ENCODE peak calls at places on chromosome 3, in eight cellular contexts. One of them, this sample, is unnamed.

GRCh38 chr3:83224101-83224868 is 1462.8 kb upstream of the GBE1 start:
- DNase-seq in neural crest cell: no peak
- DNase-seq in astrocyte: peak
- DNase-seq in T-helper 1 cell: no peak
- DNase-seq in progenitor cell of endocrine pancreas: no peak
- DNase-seq in cerebellum: no peak
- DNase-seq in fibroblast of lung: peak
- DNase-seq in pons: no peak
- DNase-seq in this sample: no peak

GRCh38 chr3:186165331-186165730 is 56.4 kb upstream of the ETV5 start:
- DNase-seq in neural crest cell: no peak
- DNase-seq in astrocyte: peak
- DNase-seq in T-helper 1 cell: no peak
- DNase-seq in progenitor cell of endocrine pancreas: no peak
- DNase-seq in cerebellum: peak
- DNase-seq in fibroblast of lung: peak
- DNase-seq in pons: peak
- DNase-seq in this sample: no peak

GRCh38 chr3:72738752-72739520 is 109.3 kb downstream of the SHQ1 start:
- DNase-seq in neural crest cell: peak
- DNase-seq in astrocyte: no peak
- DNase-seq in T-helper 1 cell: peak
- DNase-seq in progenitor cell of endocrine pancreas: peak
- DNase-seq in cerebellum: peak
- DNase-seq in fibroblast of lung: peak
- DNase-seq in pons: no peak
- DNase-seq in this sample: no peak

GRCh38 chr3:69439683-69440270 is 53.9 kb upstream of the FRMD4B start:
- DNase-seq in neural crest cell: no peak
- DNase-seq in astrocyte: no peak
- DNase-seq in T-helper 1 cell: no peak
- DNase-seq in progenitor cell of endocrine pancreas: no peak
- DNase-seq in cerebellum: no peak
- DNase-seq in fibroblast of lung: peak
- DNase-seq in pons: peak
- DNase-seq in this sample: no peak

GRCh38 chr3:54596087-54596486 is 331.8 kb downstream of the LRTM1 start:
- DNase-seq in neural crest cell: no peak
- DNase-seq in astrocyte: no peak
- DNase-seq in T-helper 1 cell: no peak
- DNase-seq in progenitor cell of endocrine pancreas: no peak
- DNase-seq in cerebellum: no peak
- DNase-seq in fibroblast of lung: no peak
- DNase-seq in pons: no peak
- DNase-seq in this sample: no peak

GRCh38 chr3:104316118-104316517 is 1050.6 kb upstream of the ALCAM start:
- DNase-seq in neural crest cell: no peak
- DNase-seq in astrocyte: no peak
- DNase-seq in T-helper 1 cell: no peak
- DNase-seq in progenitor cell of endocrine pancreas: no peak
- DNase-seq in cerebellum: no peak
- DNase-seq in fibroblast of lung: peak
- DNase-seq in pons: no peak
- DNase-seq in this sample: no peak

GRCh38 chr3:87410110-87410509 is 133.7 kb upstream of the POU1F1 start:
- DNase-seq in neural crest cell: no peak
- DNase-seq in astrocyte: peak
- DNase-seq in T-helper 1 cell: no peak
- DNase-seq in progenitor cell of endocrine pancreas: no peak
- DNase-seq in cerebellum: no peak
- DNase-seq in fibroblast of lung: peak
- DNase-seq in pons: no peak
- DNase-seq in this sample: peak

GRCh38 chr3:54188176-54188791 is 65.9 kb downstream of the CACNA2D3 start:
- DNase-seq in neural crest cell: peak
- DNase-seq in astrocyte: peak
- DNase-seq in T-helper 1 cell: no peak
- DNase-seq in progenitor cell of endocrine pancreas: peak
- DNase-seq in cerebellum: no peak
- DNase-seq in fibroblast of lung: peak
- DNase-seq in pons: no peak
- DNase-seq in this sample: peak

GRCh38 chr3:178646205-178646604 is 110.0 kb downstream of the KCNMB2 start:
- DNase-seq in neural crest cell: no peak
- DNase-seq in astrocyte: no peak
- DNase-seq in T-helper 1 cell: no peak
- DNase-seq in progenitor cell of endocrine pancreas: no peak
- DNase-seq in cerebellum: no peak
- DNase-seq in fibroblast of lung: no peak
- DNase-seq in pons: peak
- DNase-seq in this sample: no peak

GRCh38 chr3:39671600-39671999 is 137.8 kb upstream of the MYRIP start:
- DNase-seq in neural crest cell: no peak
- DNase-seq in astrocyte: no peak
- DNase-seq in T-helper 1 cell: no peak
- DNase-seq in progenitor cell of endocrine pancreas: no peak
- DNase-seq in cerebellum: no peak
- DNase-seq in fibroblast of lung: no peak
- DNase-seq in pons: no peak
- DNase-seq in this sample: no peak

GRCh38 chr3:54999159-54999558 is 71.3 kb upstream of the LRTM1 start:
- DNase-seq in neural crest cell: peak
- DNase-seq in astrocyte: peak
- DNase-seq in T-helper 1 cell: no peak
- DNase-seq in progenitor cell of endocrine pancreas: no peak
- DNase-seq in cerebellum: no peak
- DNase-seq in fibroblast of lung: peak
- DNase-seq in pons: no peak
- DNase-seq in this sample: peak

This sample was measured in GM04504.